ENCODE peak calls at places on chromosomes 1 and 21, in six cellular contexts. One of them, this sample, is unnamed.

GRCh38 chr1:4083171-4084052 is 183.3 kb upstream of the C1orf174 start:
- DNase-seq in GM20000: no peak
- DNase-seq in stimulated activated CD4-positive, alpha-beta T cell treated with anti-CD3 and anti-CD28 coated beads, Interleukin-15, amount 100 ng/mL, for 24 hours: no peak
- DNase-seq in fibroblast of mammary gland: no peak
- DNase-seq in CD4-positive, alpha-beta T cell: no peak
- DNase-seq in HEK293T: no peak
- DNase-seq in this sample: no peak

GRCh38 chr1:36304521-36304920 is 1.6 kb upstream of the SH3D21 start:
- DNase-seq in GM20000: no peak
- DNase-seq in HEK293T: no peak
- DNase-seq in fibroblast of mammary gland: no peak
- DNase-seq in stimulated activated CD4-positive, alpha-beta T cell treated with anti-CD3 and anti-CD28 coated beads, Interleukin-15, amount 100 ng/mL, for 24 hours: no peak
- DNase-seq in CD4-positive, alpha-beta T cell: no peak
- DNase-seq in this sample: no peak

GRCh38 chr21:45138199-45139002 is 64.0 kb downstream of the ADARB1 start:
- DNase-seq in CD4-positive, alpha-beta T cell: peak; percentile 63
- DNase-seq in GM20000: peak; percentile 72
- DNase-seq in fibroblast of mammary gland: peak; percentile 73
- DNase-seq in HEK293T: peak; percentile 82
- DNase-seq in stimulated activated CD4-positive, alpha-beta T cell treated with anti-CD3 and anti-CD28 coated beads, Interleukin-15, amount 100 ng/mL, for 24 hours: peak; percentile 86
- DNase-seq in this sample: peak; percentile 57

GRCh38 chr1:212700892-212701819 is 1.5 kb upstream of the BATF3 start:
- DNase-seq in GM20000: peak; percentile 56
- DNase-seq in HEK293T: peak; percentile 63
- DNase-seq in fibroblast of mammary gland: peak; percentile 52
- DNase-seq in CD4-positive, alpha-beta T cell: no peak
- DNase-seq in stimulated activated CD4-positive, alpha-beta T cell treated with anti-CD3 and anti-CD28 coated beads, Interleukin-15, amount 100 ng/mL, for 24 hours: peak; percentile 41
- DNase-seq in this sample: no peak

GRCh38 chr1:182418929-182419328 is 18.5 kb upstream of the TEDDM1 start:
- DNase-seq in GM20000: no peak
- DNase-seq in stimulated activated CD4-positive, alpha-beta T cell treated with anti-CD3 and anti-CD28 coated beads, Interleukin-15, amount 100 ng/mL, for 24 hours: no peak
- DNase-seq in HEK293T: no peak
- DNase-seq in fibroblast of mammary gland: no peak
- DNase-seq in CD4-positive, alpha-beta T cell: no peak
- DNase-seq in this sample: no peak

GRCh38 chr1:65425697-65426096 is 5.2 kb downstream of the LEPR start:
- DNase-seq in GM20000: no peak
- DNase-seq in HEK293T: no peak
- DNase-seq in fibroblast of mammary gland: peak; percentile 89
- DNase-seq in stimulated activated CD4-positive, alpha-beta T cell treated with anti-CD3 and anti-CD28 coated beads, Interleukin-15, amount 100 ng/mL, for 24 hours: no peak
- DNase-seq in CD4-positive, alpha-beta T cell: no peak
- DNase-seq in this sample: no peak

GRCh38 chr1:230052018-230052417 is 15.0 kb upstream of the GALNT2 start:
- DNase-seq in fibroblast of mammary gland: no peak
- DNase-seq in HEK293T: no peak
- DNase-seq in stimulated activated CD4-positive, alpha-beta T cell treated with anti-CD3 and anti-CD28 coated beads, Interleukin-15, amount 100 ng/mL, for 24 hours: no peak
- DNase-seq in CD4-positive, alpha-beta T cell: no peak
- DNase-seq in GM20000: no peak
- DNase-seq in this sample: no peak

GRCh38 chr1:245751671-245752070 is 596.9 kb downstream of the KIF26B start:
- DNase-seq in GM20000: no peak
- DNase-seq in CD4-positive, alpha-beta T cell: no peak
- DNase-seq in fibroblast of mammary gland: no peak
- DNase-seq in stimulated activated CD4-positive, alpha-beta T cell treated with anti-CD3 and anti-CD28 coated beads, Interleukin-15, amount 100 ng/mL, for 24 hours: no peak
- DNase-seq in HEK293T: no peak
- DNase-seq in this sample: no peak

GRCh38 chr1:177174921-177175634 is 4.3 kb downstream of the BRINP2 start:
- DNase-seq in CD4-positive, alpha-beta T cell: no peak
- DNase-seq in GM20000: no peak
- DNase-seq in stimulated activated CD4-positive, alpha-beta T cell treated with anti-CD3 and anti-CD28 coated beads, Interleukin-15, amount 100 ng/mL, for 24 hours: no peak
- DNase-seq in fibroblast of mammary gland: no peak
- DNase-seq in HEK293T: no peak
- DNase-seq in this sample: no peak

GRCh38 chr1:101004061-101004460 is 21.5 kb downstream of the DPH5 start:
- DNase-seq in CD4-positive, alpha-beta T cell: no peak
- DNase-seq in fibroblast of mammary gland: peak; percentile 82
- DNase-seq in stimulated activated CD4-positive, alpha-beta T cell treated with anti-CD3 and anti-CD28 coated beads, Interleukin-15, amount 100 ng/mL, for 24 hours: no peak
- DNase-seq in GM20000: no peak
- DNase-seq in HEK293T: no peak
- DNase-seq in this sample: no peak

GRCh38 chr1:109632671-109633346 is 13.2 kb downstream of the AMPD2 start:
- DNase-seq in GM20000: no peak
- DNase-seq in stimulated activated CD4-positive, alpha-beta T cell treated with anti-CD3 and anti-CD28 coated beads, Interleukin-15, amount 100 ng/mL, for 24 hours: no peak
- DNase-seq in fibroblast of mammary gland: no peak
- DNase-seq in CD4-positive, alpha-beta T cell: no peak
- DNase-seq in HEK293T: no peak
- DNase-seq in this sample: no peak

This sample was measured in CD4-positive, CD25-positive, alpha-beta regulatory T cell.